ENCODE peak calls at places on chromosomes 16 and 17, in five cellular contexts. One of them, this sample, is unnamed.
A peak's percentile ranks its signal among the peaks of the same experiment; 100 is the strongest.

GRCh38 chr17:73750975-73751374 is 106.7 kb upstream of the SDK2 start:
- DNase-seq in stimulated activated CD8-positive, alpha-beta memory T cell treated with anti-CD3 and anti-CD28 coated beads, Interleukin-4, amount 100 ng/mL, for 4 hours: no peak
- DNase-seq in HEK293T: no peak
- DNase-seq in stimulated activated CD4-positive, alpha-beta T cell treated with anti-CD3 and anti-CD28 coated beads, Interleukin-15, amount 100 ng/mL, for 1 hour: no peak
- DNase-seq in NCI-H1092: peak; percentile 33
- DNase-seq in this sample: no peak

GRCh38 chr17:78780852-78781338 is 1.2 kb downstream of the CYTH1 start:
- DNase-seq in stimulated activated CD8-positive, alpha-beta memory T cell treated with anti-CD3 and anti-CD28 coated beads, Interleukin-4, amount 100 ng/mL, for 4 hours: no peak
- DNase-seq in HEK293T: no peak
- DNase-seq in stimulated activated CD4-positive, alpha-beta T cell treated with anti-CD3 and anti-CD28 coated beads, Interleukin-15, amount 100 ng/mL, for 1 hour: no peak
- DNase-seq in NCI-H1092: no peak
- DNase-seq in this sample: no peak

GRCh38 chr16:10835281-10835931 is 16.8 kb upstream of the TVP23A start:
- DNase-seq in stimulated activated CD8-positive, alpha-beta memory T cell treated with anti-CD3 and anti-CD28 coated beads, Interleukin-4, amount 100 ng/mL, for 4 hours: no peak
- DNase-seq in HEK293T: no peak
- DNase-seq in stimulated activated CD4-positive, alpha-beta T cell treated with anti-CD3 and anti-CD28 coated beads, Interleukin-15, amount 100 ng/mL, for 1 hour: no peak
- DNase-seq in NCI-H1092: no peak
- DNase-seq in this sample: no peak

GRCh38 chr16:87344931-87345631 is 27.9 kb upstream of the C16orf95 start:
- DNase-seq in stimulated activated CD8-positive, alpha-beta memory T cell treated with anti-CD3 and anti-CD28 coated beads, Interleukin-4, amount 100 ng/mL, for 4 hours: peak; percentile 36
- DNase-seq in HEK293T: no peak
- DNase-seq in stimulated activated CD4-positive, alpha-beta T cell treated with anti-CD3 and anti-CD28 coated beads, Interleukin-15, amount 100 ng/mL, for 1 hour: peak; percentile 34
- DNase-seq in NCI-H1092: no peak
- DNase-seq in this sample: peak; percentile 18

GRCh38 chr16:6297666-6298435 is 1034.8 kb upstream of the RBFOX1 start:
- DNase-seq in stimulated activated CD8-positive, alpha-beta memory T cell treated with anti-CD3 and anti-CD28 coated beads, Interleukin-4, amount 100 ng/mL, for 4 hours: no peak
- DNase-seq in HEK293T: no peak
- DNase-seq in stimulated activated CD4-positive, alpha-beta T cell treated with anti-CD3 and anti-CD28 coated beads, Interleukin-15, amount 100 ng/mL, for 1 hour: no peak
- DNase-seq in NCI-H1092: no peak
- DNase-seq in this sample: no peak

GRCh38 chr17:33284022-33284421 is 9.1 kb downstream of the ASIC2 start:
- DNase-seq in stimulated activated CD8-positive, alpha-beta memory T cell treated with anti-CD3 and anti-CD28 coated beads, Interleukin-4, amount 100 ng/mL, for 4 hours: no peak
- DNase-seq in HEK293T: no peak
- DNase-seq in stimulated activated CD4-positive, alpha-beta T cell treated with anti-CD3 and anti-CD28 coated beads, Interleukin-15, amount 100 ng/mL, for 1 hour: no peak
- DNase-seq in NCI-H1092: no peak
- DNase-seq in this sample: no peak

GRCh38 chr17:47708864-47709541 is 15.0 kb downstream of the TBKBP1 start:
- DNase-seq in stimulated activated CD8-positive, alpha-beta memory T cell treated with anti-CD3 and anti-CD28 coated beads, Interleukin-4, amount 100 ng/mL, for 4 hours: no peak
- DNase-seq in HEK293T: no peak
- DNase-seq in stimulated activated CD4-positive, alpha-beta T cell treated with anti-CD3 and anti-CD28 coated beads, Interleukin-15, amount 100 ng/mL, for 1 hour: no peak
- DNase-seq in NCI-H1092: no peak
- DNase-seq in this sample: no peak

GRCh38 chr17:67638871-67639270 is 78.9 kb upstream of the NOL11 start:
- DNase-seq in stimulated activated CD8-positive, alpha-beta memory T cell treated with anti-CD3 and anti-CD28 coated beads, Interleukin-4, amount 100 ng/mL, for 4 hours: no peak
- DNase-seq in HEK293T: no peak
- DNase-seq in stimulated activated CD4-positive, alpha-beta T cell treated with anti-CD3 and anti-CD28 coated beads, Interleukin-15, amount 100 ng/mL, for 1 hour: no peak
- DNase-seq in NCI-H1092: no peak
- DNase-seq in this sample: no peak

GRCh38 chr17:20028436-20028835 is 19.3 kb downstream of the SPECC1 start:
- DNase-seq in stimulated activated CD8-positive, alpha-beta memory T cell treated with anti-CD3 and anti-CD28 coated beads, Interleukin-4, amount 100 ng/mL, for 4 hours: no peak
- DNase-seq in HEK293T: no peak
- DNase-seq in stimulated activated CD4-positive, alpha-beta T cell treated with anti-CD3 and anti-CD28 coated beads, Interleukin-15, amount 100 ng/mL, for 1 hour: no peak
- DNase-seq in NCI-H1092: no peak
- DNase-seq in this sample: no peak

GRCh38 chr17:61307905-61308886 is 91.4 kb upstream of the TBX2 start:
- DNase-seq in stimulated activated CD8-positive, alpha-beta memory T cell treated with anti-CD3 and anti-CD28 coated beads, Interleukin-4, amount 100 ng/mL, for 4 hours: no peak
- DNase-seq in HEK293T: no peak
- DNase-seq in stimulated activated CD4-positive, alpha-beta T cell treated with anti-CD3 and anti-CD28 coated beads, Interleukin-15, amount 100 ng/mL, for 1 hour: no peak
- DNase-seq in NCI-H1092: no peak
- DNase-seq in this sample: no peak

GRCh38 chr16:59634951-59635350 is 900.8 kb upstream of the GOT2 start:
- DNase-seq in stimulated activated CD8-positive, alpha-beta memory T cell treated with anti-CD3 and anti-CD28 coated beads, Interleukin-4, amount 100 ng/mL, for 4 hours: no peak
- DNase-seq in HEK293T: no peak
- DNase-seq in stimulated activated CD4-positive, alpha-beta T cell treated with anti-CD3 and anti-CD28 coated beads, Interleukin-15, amount 100 ng/mL, for 1 hour: no peak
- DNase-seq in NCI-H1092: no peak
- DNase-seq in this sample: no peak

This sample was measured in activated CD8-positive, alpha-beta memory T cell treated with anti-CD3 and anti-CD28 coated beads for 1 hour.